ENCODE peak calls at places on chromosomes 13 and 19, in ten cellular contexts. J is stimulated activated CD8-positive, alpha-beta memory T cell treated with anti-CD3 and anti-CD28 coated beads, Interleukin-2, amount 100 ng/mL, for 48 hours; A is CD4-positive, alpha-beta T cell; C is midbrain; E is fibroblast of lung; Y is GOT3; S is foreskin fibroblast; V is stromal cell of bone marrow; H is hippocampal formation; G is OCI-LY7. R is an unnamed sample.

GRCh38 chr13:111345682-111346081 is 25.2 kb downstream of the TEX29 start:
- DNase-seq in J (no peak), A (no peak), C (no peak), E (no peak), Y (no peak), S (no peak), V (no peak), H (no peak), G (no peak), R (no peak)

GRCh38 chr13:110280996-110281688 is 25.8 kb downstream of the COL4A1 start:
- DNase-seq in J (no peak), A (no peak), C (no peak), E (no peak), Y (no peak), S (no peak), V (no peak), H (no peak), G (no peak), R (no peak)

GRCh38 chr19:58387338-58388174 is 487 bp downstream of the RPS5 start:
- DNase-seq in J (no peak), A (no peak), C (no peak), E (no peak), Y (no peak), S (no peak), V (no peak), H (no peak), G (peak; percentile 30), R (no peak)

GRCh38 chr19:3179739-3180293 is 1.2 kb downstream of the S1PR4 start:
- DNase-seq in J (no peak), A (no peak), C (no peak), E (no peak), Y (no peak), S (no peak), V (no peak), H (no peak), G (peak; percentile 34), R (no peak)

GRCh38 chr19:670609-671075 is 5.5 kb upstream of the FSTL3 start:
- DNase-seq in J (no peak), A (no peak), C (no peak), E (no peak), Y (no peak), S (no peak), V (no peak), H (no peak), G (no peak), R (no peak)

GRCh38 chr13:45662122-45662521 is 40.0 kb upstream of the CBY2 start:
- DNase-seq in J (no peak), A (no peak), C (no peak), E (no peak), Y (no peak), S (no peak), V (no peak), H (no peak), G (no peak), R (no peak)

GRCh38 chr13:33611016-33611805 is 206.7 kb upstream of the RFC3 start:
- DNase-seq in J (no peak), A (no peak), C (peak; percentile 76), E (peak; percentile 88), Y (no peak), S (no peak), V (peak; percentile 54), H (peak; percentile 75), G (no peak), R (peak; percentile 55)

GRCh38 chr19:12769689-12770088 is 5.7 kb downstream of the HOOK2 start:
- DNase-seq in J (no peak), A (peak; percentile 54), C (no peak), E (no peak), Y (no peak), S (no peak), V (no peak), H (no peak), G (no peak), R (no peak)

GRCh38 chr13:42747399-42747873 is 33.9 kb upstream of the FAM216B start:
- DNase-seq in J (no peak), A (no peak), C (no peak), E (peak; percentile 99), Y (peak; percentile 30), S (peak; percentile 96), V (peak; percentile 63), H (no peak), G (no peak), R (no peak)

GRCh38 chr19:35559281-35559659 is 4.2 kb downstream of the ATP4A start:
- DNase-seq in J (no peak), A (no peak), C (no peak), E (no peak), Y (no peak), S (no peak), V (no peak), H (no peak), G (peak; percentile 69), R (no peak)

GRCh38 chr13:46170268-46170667 is 11.7 kb downstream of the LCP1 start:
- DNase-seq in J (no peak), A (no peak), C (no peak), E (no peak), Y (no peak), S (no peak), V (no peak), H (no peak), G (no peak), R (peak; percentile 45)

GRCh38 chr19:2546128-2547032 is 70.5 kb downstream of the GADD45B start:
- DNase-seq in J (no peak), A (no peak), C (peak; percentile 86), E (peak; percentile 38), Y (no peak), S (no peak), V (no peak), H (peak; percentile 83), G (no peak), R (peak; percentile 53)

GRCh38 chr19:3656073-3656746 is 29.6 kb upstream of the CACTIN start:
- DNase-seq in J (no peak), A (no peak), C (no peak), E (peak; percentile 37), Y (no peak), S (peak; percentile 95), V (no peak), H (no peak), G (no peak), R (peak; percentile 47)

GRCh38 chr13:44148159-44148929 is 225.3 kb upstream of the SERP2 start:
- DNase-seq in J (no peak), A (no peak), C (no peak), E (no peak), Y (no peak), S (no peak), V (no peak), H (peak; percentile 49), G (no peak), R (no peak)

GRCh38 chr19:30071871-30072270 is 129.8 kb downstream of the URI1 start:
- DNase-seq in J (no peak), A (no peak), C (no peak), E (no peak), Y (no peak), S (no peak), V (no peak), H (no peak), G (no peak), R (no peak)

GRCh38 chr19:9819590-9819898 is 665 bp upstream of the FBXL12 start:
- DNase-seq in J (no peak), A (no peak), C (no peak), E (no peak), Y (no peak), S (no peak), V (no peak), H (no peak), G (no peak), R (no peak)

GRCh38 chr13:30881931-30882899 is 23.9 kb upstream of the MEDAG start:
- DNase-seq in J (no peak), A (no peak), C (no peak), E (no peak), Y (no peak), S (no peak), V (no peak), H (no peak), G (no peak), R (no peak)

GRCh38 chr19:49499030-49499670 is 2.9 kb downstream of the RPS11 start:
- DNase-seq in J (no peak), A (no peak), C (no peak), E (no peak), Y (no peak), S (no peak), V (no peak), H (no peak), G (no peak), R (no peak)

GRCh38 chr13:73741742-73742141 is 392.5 kb downstream of the KLF12 start:
- DNase-seq in J (no peak), A (no peak), C (no peak), E (no peak), Y (no peak), S (no peak), V (no peak), H (no peak), G (no peak), R (no peak)

GRCh38 chr13:86660090-86660489 is 860.9 kb upstream of the SLITRK6 start:
- DNase-seq in J (no peak), A (no peak), C (no peak), E (no peak), Y (no peak), S (no peak), V (no peak), H (no peak), G (no peak), R (no peak)

GRCh38 chr19:10636304-10636972 is 11.1 kb downstream of the SLC44A2 start:
- DNase-seq in J (no peak), A (no peak), C (no peak), E (no peak), Y (no peak), S (no peak), V (no peak), H (no peak), G (no peak), R (no peak)

GRCh38 chr19:56098731-56099577 is 22.1 kb downstream of the ZNF787 start:
- DNase-seq in J (no peak), A (no peak), C (no peak), E (no peak), Y (no peak), S (no peak), V (no peak), H (no peak), G (no peak), R (no peak)

GRCh38 chr13:84654654-84655244 is 772.5 kb upstream of the SLITRK1 start:
- DNase-seq in J (no peak), A (no peak), C (no peak), E (no peak), Y (no peak), S (no peak), V (no peak), H (no peak), G (no peak), R (no peak)

R was measured in cerebellum.